ENCODE peak calls at places on chromosomes 4 and X, in ten cellular contexts. One of them, this sample, is unnamed.

GRCh38 chr4:42327323-42327722 is 70.0 kb upstream of the SHISA3 start:
- DNase-seq in tibial nerve: no peak
- DNase-seq in right lobe of liver: no peak
- DNase-seq in IMR-90: no peak
- DNase-seq in HCT116: no peak
- DNase-seq in NB4: no peak
- DNase-seq in transverse colon: no peak
- DNase-seq in lower leg skin: no peak
- DNase-seq in esophagus squamous epithelium: no peak
- DNase-seq in breast epithelium: no peak
- DNase-seq in this sample: no peak

GRCh38 chr4:173288296-173288695 is 45.9 kb downstream of the HMGB2 start:
- DNase-seq in tibial nerve: peak; percentile 82
- DNase-seq in right lobe of liver: no peak
- DNase-seq in IMR-90: peak; percentile 57
- DNase-seq in HCT116: peak; percentile 37
- DNase-seq in NB4: peak; percentile 87
- DNase-seq in transverse colon: peak; percentile 70
- DNase-seq in lower leg skin: peak; percentile 70
- DNase-seq in esophagus squamous epithelium: peak; percentile 2
- DNase-seq in breast epithelium: no peak
- DNase-seq in this sample: peak; percentile 92

GRCh38 chr4:148061795-148062194 is 329.9 kb downstream of the ARHGAP10 start:
- DNase-seq in tibial nerve: no peak
- DNase-seq in right lobe of liver: no peak
- DNase-seq in IMR-90: no peak
- DNase-seq in HCT116: no peak
- DNase-seq in NB4: no peak
- DNase-seq in transverse colon: no peak
- DNase-seq in lower leg skin: no peak
- DNase-seq in esophagus squamous epithelium: no peak
- DNase-seq in breast epithelium: no peak
- DNase-seq in this sample: no peak

GRCh38 chr4:53510316-53510715 is 81.0 kb downstream of the LNX1 start:
- DNase-seq in tibial nerve: no peak
- DNase-seq in right lobe of liver: no peak
- DNase-seq in IMR-90: peak; percentile 13
- DNase-seq in HCT116: no peak
- DNase-seq in NB4: no peak
- DNase-seq in transverse colon: no peak
- DNase-seq in lower leg skin: no peak
- DNase-seq in esophagus squamous epithelium: no peak
- DNase-seq in breast epithelium: no peak
- DNase-seq in this sample: no peak

GRCh38 chr4:140296871-140297570 is 76.4 kb upstream of the SCOC start:
- DNase-seq in tibial nerve: no peak
- DNase-seq in right lobe of liver: no peak
- DNase-seq in IMR-90: no peak
- DNase-seq in HCT116: peak; percentile 29
- DNase-seq in NB4: no peak
- DNase-seq in transverse colon: no peak
- DNase-seq in lower leg skin: peak; percentile 17
- DNase-seq in esophagus squamous epithelium: no peak
- DNase-seq in breast epithelium: no peak
- DNase-seq in this sample: no peak

GRCh38 chr4:169665039-169665732 is 44.8 kb downstream of the CLCN3 start:
- DNase-seq in tibial nerve: no peak
- DNase-seq in right lobe of liver: no peak
- DNase-seq in IMR-90: no peak
- DNase-seq in HCT116: no peak
- DNase-seq in NB4: no peak
- DNase-seq in transverse colon: no peak
- DNase-seq in lower leg skin: no peak
- DNase-seq in esophagus squamous epithelium: no peak
- DNase-seq in breast epithelium: no peak
- DNase-seq in this sample: peak; percentile 82

GRCh38 chr4:159504634-159505033 is 401.8 kb downstream of the RAPGEF2 start:
- DNase-seq in tibial nerve: peak; percentile 14
- DNase-seq in right lobe of liver: peak; percentile 80
- DNase-seq in IMR-90: no peak
- DNase-seq in HCT116: no peak
- DNase-seq in NB4: no peak
- DNase-seq in transverse colon: no peak
- DNase-seq in lower leg skin: no peak
- DNase-seq in esophagus squamous epithelium: no peak
- DNase-seq in breast epithelium: no peak
- DNase-seq in this sample: no peak

GRCh38 chrX:13081385-13082285 is 37.2 kb upstream of the FAM9C start:
- DNase-seq in tibial nerve: no peak
- DNase-seq in right lobe of liver: no peak
- DNase-seq in IMR-90: peak; percentile 54
- DNase-seq in HCT116: no peak
- DNase-seq in NB4: peak; percentile 86
- DNase-seq in transverse colon: no peak
- DNase-seq in lower leg skin: no peak
- DNase-seq in esophagus squamous epithelium: no peak
- DNase-seq in breast epithelium: no peak
- DNase-seq in this sample: no peak

GRCh38 chr4:111454961-111455360 is 690.3 kb upstream of the FAM241A start:
- DNase-seq in tibial nerve: no peak
- DNase-seq in right lobe of liver: no peak
- DNase-seq in IMR-90: no peak
- DNase-seq in HCT116: no peak
- DNase-seq in NB4: no peak
- DNase-seq in transverse colon: peak; percentile 11
- DNase-seq in lower leg skin: no peak
- DNase-seq in esophagus squamous epithelium: no peak
- DNase-seq in breast epithelium: no peak
- DNase-seq in this sample: no peak

GRCh38 chr4:144176476-144176875 is 36.0 kb upstream of the GYPA start:
- DNase-seq in tibial nerve: no peak
- DNase-seq in right lobe of liver: no peak
- DNase-seq in IMR-90: no peak
- DNase-seq in HCT116: no peak
- DNase-seq in NB4: no peak
- DNase-seq in transverse colon: no peak
- DNase-seq in lower leg skin: no peak
- DNase-seq in esophagus squamous epithelium: no peak
- DNase-seq in breast epithelium: no peak
- DNase-seq in this sample: no peak

GRCh38 chrX:63275127-63275526 is 76.0 kb downstream of the SPIN4 start:
- DNase-seq in tibial nerve: no peak
- DNase-seq in right lobe of liver: peak; percentile 54
- DNase-seq in IMR-90: peak; percentile 10
- DNase-seq in HCT116: peak; percentile 8
- DNase-seq in NB4: peak; percentile 19
- DNase-seq in transverse colon: peak; percentile 14
- DNase-seq in lower leg skin: no peak
- DNase-seq in esophagus squamous epithelium: no peak
- DNase-seq in breast epithelium: no peak
- DNase-seq in this sample: no peak

GRCh38 chr4:172998527-172999469 is 169.8 kb upstream of the GALNT7 start:
- DNase-seq in tibial nerve: no peak
- DNase-seq in right lobe of liver: no peak
- DNase-seq in IMR-90: peak; percentile 79
- DNase-seq in HCT116: no peak
- DNase-seq in NB4: peak; percentile 79
- DNase-seq in transverse colon: no peak
- DNase-seq in lower leg skin: no peak
- DNase-seq in esophagus squamous epithelium: no peak
- DNase-seq in breast epithelium: no peak
- DNase-seq in this sample: peak; percentile 98

DNA sequence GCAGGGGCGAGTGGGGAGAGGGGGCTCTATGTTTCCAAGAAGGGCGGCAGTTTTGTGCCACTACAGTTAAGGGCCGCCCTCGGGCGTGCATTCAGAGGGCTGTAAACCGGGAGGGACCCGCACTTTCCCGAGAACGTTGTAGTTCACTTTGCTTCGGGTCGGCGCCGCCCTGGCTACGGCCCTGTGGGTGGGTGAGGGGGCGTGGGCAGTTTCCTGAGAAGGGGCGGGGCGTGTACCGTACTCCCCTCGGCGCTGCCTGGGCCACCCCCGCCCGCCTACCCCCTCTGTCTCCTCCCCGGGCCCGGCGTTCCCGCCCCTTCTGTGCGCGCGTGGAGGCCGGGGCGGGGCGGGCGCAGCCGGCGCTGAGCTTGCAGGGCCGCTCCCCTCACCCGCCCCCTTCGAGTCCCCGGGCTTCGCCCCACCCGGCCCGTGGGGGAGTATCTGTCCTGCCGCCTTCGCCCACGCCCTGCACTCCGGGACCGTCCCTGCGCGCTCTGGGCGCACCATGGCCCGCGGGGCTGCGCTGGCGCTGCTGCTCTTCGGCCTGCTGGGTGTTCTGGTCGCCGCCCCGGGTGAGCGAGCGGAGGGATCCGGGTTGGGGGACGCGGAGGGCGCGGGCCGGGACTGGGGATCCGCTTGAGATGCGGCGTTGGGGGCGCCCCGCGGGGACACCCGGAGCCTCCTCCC is at the start of gene CD99:
- DNase-seq in tibial nerve: peak; percentile 77
- DNase-seq in right lobe of liver: peak; percentile 96
- DNase-seq in IMR-90: peak; percentile 78
- DNase-seq in HCT116: no peak
- DNase-seq in NB4: peak; percentile 90
- DNase-seq in transverse colon: peak; percentile 96
- DNase-seq in lower leg skin: peak; percentile 88
- DNase-seq in esophagus squamous epithelium: no peak
- DNase-seq in breast epithelium: peak; percentile 83
- DNase-seq in this sample: no peak
- TF ChIP-seq POLR2A in tibial nerve: no peak
- TF ChIP-seq POLR2A in right lobe of liver: peak; percentile 43
- TF ChIP-seq POLR2A in IMR-90: peak; percentile 39
- TF ChIP-seq POLR2A in HCT116: no peak
- TF ChIP-seq POLR2A in NB4: no peak
- TF ChIP-seq POLR2A in transverse colon: peak; percentile 81
- TF ChIP-seq POLR2A in lower leg skin: no peak
- TF ChIP-seq POLR2A in esophagus squamous epithelium: no peak
- TF ChIP-seq POLR2A in breast epithelium: no peak
- TF ChIP-seq POLR2A in this sample: peak; percentile 40

DNA sequence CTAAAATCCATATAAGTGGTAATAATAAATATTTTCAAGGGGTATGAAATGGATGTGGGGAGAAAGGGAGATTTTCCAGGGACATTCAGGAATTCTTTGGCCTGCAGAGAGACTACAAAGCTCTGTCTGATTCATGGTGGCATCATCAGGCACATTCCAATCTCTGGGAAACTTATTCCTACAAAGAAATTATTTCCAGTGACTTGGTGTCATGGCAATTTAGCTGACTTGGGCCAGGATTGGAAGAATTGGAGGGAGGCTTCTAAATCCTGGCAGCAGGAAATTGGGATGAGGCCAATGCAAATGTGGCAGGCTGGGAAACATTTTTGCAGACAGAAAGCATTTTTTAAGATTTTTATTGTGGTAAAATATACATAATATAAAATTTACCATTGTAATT is 204.6 kb downstream of the RTL9 start:
- DNase-seq in tibial nerve: no peak
- DNase-seq in right lobe of liver: no peak
- DNase-seq in IMR-90: no peak
- DNase-seq in HCT116: no peak
- DNase-seq in NB4: no peak
- DNase-seq in transverse colon: no peak
- DNase-seq in lower leg skin: no peak
- DNase-seq in esophagus squamous epithelium: no peak
- DNase-seq in breast epithelium: no peak
- DNase-seq in this sample: no peak
- TF ChIP-seq POLR2A in tibial nerve: no peak
- TF ChIP-seq POLR2A in right lobe of liver: no peak
- TF ChIP-seq POLR2A in IMR-90: no peak
- TF ChIP-seq POLR2A in HCT116: no peak
- TF ChIP-seq POLR2A in NB4: no peak
- TF ChIP-seq POLR2A in transverse colon: no peak
- TF ChIP-seq POLR2A in lower leg skin: no peak
- TF ChIP-seq POLR2A in esophagus squamous epithelium: no peak
- TF ChIP-seq POLR2A in breast epithelium: no peak
- TF ChIP-seq POLR2A in this sample: no peak

DNA sequence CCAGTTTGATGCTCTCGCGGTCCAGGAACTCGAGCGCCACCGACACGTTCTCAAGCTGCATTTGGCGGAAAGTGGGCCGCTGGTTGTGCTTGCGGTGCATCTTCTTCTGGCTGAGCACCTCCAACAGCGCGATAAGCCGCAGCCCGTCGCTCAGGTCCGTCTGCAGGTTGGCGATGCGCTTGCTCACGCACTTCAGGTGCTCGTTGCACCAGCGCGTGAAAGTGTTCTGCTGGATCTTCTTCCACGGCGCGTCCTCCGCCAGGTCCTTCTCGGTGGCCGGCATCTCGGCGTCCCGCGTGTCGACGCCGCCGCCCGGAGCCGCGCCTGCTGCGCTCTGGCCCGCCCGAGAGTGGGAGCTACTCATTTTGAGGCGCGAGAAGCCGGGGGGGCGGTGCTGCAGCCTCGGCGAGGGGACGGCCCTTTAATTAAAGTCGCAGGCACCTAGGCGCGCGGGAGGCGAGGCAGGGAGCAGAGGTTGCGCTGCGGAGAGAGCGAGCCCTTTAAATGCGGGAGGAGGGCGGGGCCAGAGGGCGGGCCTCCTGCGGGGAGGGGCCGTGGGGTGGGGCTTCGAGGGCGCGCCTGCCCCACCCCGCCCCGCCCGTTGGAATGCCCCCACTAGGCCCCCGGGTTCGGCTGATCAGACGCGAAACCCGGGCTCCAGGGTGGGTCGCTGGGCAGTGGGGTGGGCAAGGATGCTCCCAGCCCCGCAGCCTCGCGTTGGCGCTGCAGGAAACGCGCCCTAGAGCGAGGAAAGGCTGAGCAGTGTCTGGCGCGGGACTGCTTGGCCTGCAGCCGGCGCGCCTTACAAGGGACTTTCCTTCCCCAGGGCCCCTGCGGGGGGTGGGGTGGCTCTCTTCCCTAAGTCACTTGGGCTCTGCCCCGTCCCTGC is 3.3 kb downstream of the FLNA start:
- DNase-seq in tibial nerve: peak; percentile 85
- DNase-seq in right lobe of liver: peak; percentile 92
- DNase-seq in IMR-90: peak; percentile 89
- DNase-seq in HCT116: peak; percentile 76
- DNase-seq in NB4: peak; percentile 94
- DNase-seq in transverse colon: peak; percentile 91
- DNase-seq in lower leg skin: peak; percentile 94
- DNase-seq in esophagus squamous epithelium: peak; percentile 67
- DNase-seq in breast epithelium: peak; percentile 87
- DNase-seq in this sample: peak; percentile 83
- TF ChIP-seq POLR2A in tibial nerve: peak; percentile 90
- TF ChIP-seq POLR2A in right lobe of liver: peak; percentile 93
- TF ChIP-seq POLR2A in IMR-90: peak; percentile 98
- TF ChIP-seq POLR2A in HCT116: peak; percentile 93
- TF ChIP-seq POLR2A in NB4: peak; percentile 95
- TF ChIP-seq POLR2A in transverse colon: peak; percentile 90
- TF ChIP-seq POLR2A in lower leg skin: peak; percentile 83
- TF ChIP-seq POLR2A in esophagus squamous epithelium: no peak
- TF ChIP-seq POLR2A in breast epithelium: peak; percentile 81
- TF ChIP-seq POLR2A in this sample: peak; percentile 88

DNA sequence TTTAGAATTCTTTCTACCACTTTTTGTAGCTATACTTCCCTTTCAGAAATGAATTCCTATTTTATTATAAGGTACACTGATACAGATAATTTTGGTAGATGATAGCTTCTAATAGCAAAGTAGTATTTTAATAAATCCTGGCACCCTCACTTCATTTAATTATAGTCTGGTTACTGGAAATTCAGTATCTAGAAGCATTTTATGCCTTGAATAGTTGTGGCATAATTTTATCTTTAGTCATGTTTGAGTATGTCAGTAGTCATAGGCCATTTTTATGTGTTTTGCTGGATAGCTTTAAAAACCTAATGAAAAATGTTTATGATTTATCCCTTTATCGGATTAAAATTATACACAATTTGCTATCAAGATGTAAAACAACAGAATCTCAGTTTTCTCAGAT is 92.3 kb downstream of the DIAPH2 start:
- DNase-seq in tibial nerve: no peak
- DNase-seq in right lobe of liver: no peak
- DNase-seq in IMR-90: peak; percentile 28
- DNase-seq in HCT116: no peak
- DNase-seq in NB4: no peak
- DNase-seq in transverse colon: no peak
- DNase-seq in lower leg skin: no peak
- DNase-seq in esophagus squamous epithelium: no peak
- DNase-seq in breast epithelium: no peak
- DNase-seq in this sample: no peak
- TF ChIP-seq POLR2A in tibial nerve: no peak
- TF ChIP-seq POLR2A in right lobe of liver: no peak
- TF ChIP-seq POLR2A in IMR-90: no peak
- TF ChIP-seq POLR2A in HCT116: no peak
- TF ChIP-seq POLR2A in NB4: no peak
- TF ChIP-seq POLR2A in transverse colon: no peak
- TF ChIP-seq POLR2A in lower leg skin: no peak
- TF ChIP-seq POLR2A in esophagus squamous epithelium: no peak
- TF ChIP-seq POLR2A in breast epithelium: no peak
- TF ChIP-seq POLR2A in this sample: no peak